ENCODE peak calls at places on chromosomes 13 and 19, in ten cellular contexts. C is fibroblast of the aortic adventitia, E is kidney epithelial cell, I is cardiac fibroblast, M is lower leg skin, P is bronchial epithelial cell, D is ascending aorta, F is left ventricle myocardium inferior, V is body of pancreas, U is AG09309. S is an unnamed sample.

GRCh38 chr13:36973621-36974268 is 25.4 kb downstream of the ALG5 start:
- DNase-seq in E (no peak), I (no peak), U (no peak), D (no peak), P (no peak), C (no peak), M (no peak), F (no peak), V (no peak), S (no peak)

GRCh38 chr19:51450730-51451307 is 7.4 kb downstream of the SIGLEC8 start:
- DNase-seq in E (no peak), M (no peak), D (no peak), P (no peak), C (no peak), U (no peak), V (no peak), I (no peak), F (no peak), S (no peak)

GRCh38 chr19:12796146-12797071 is 5.1 kb downstream of the JUNB start:
- DNase-seq in M (peak; percentile 94), F (peak; percentile 59), D (no peak), P (peak; percentile 63), C (peak; percentile 86), U (no peak), I (peak; percentile 88), E (no peak), V (peak; percentile 79), S (no peak)

GRCh38 chr19:40807147-40808020 is 8.4 kb downstream of the EGLN2 start:
- DNase-seq in M (no peak), U (no peak), D (no peak), E (no peak), F (no peak), I (no peak), C (no peak), V (no peak), P (no peak), S (no peak)

GRCh38 chr13:112742583-112742982 is 52.7 kb downstream of the ATP11A start:
- DNase-seq in D (no peak), I (no peak), U (no peak), C (no peak), F (no peak), P (no peak), M (no peak), V (no peak), E (no peak), S (no peak)

GRCh38 chr13:76885203-76886004 is 801 bp downstream of the KCTD12 start:
- DNase-seq in M (peak; percentile 95), F (peak; percentile 81), V (peak; percentile 71), P (peak; percentile 59), C (peak; percentile 76), E (no peak), I (peak; percentile 82), D (peak; percentile 28), U (no peak), S (no peak)

GRCh38 chr13:86653009-86653408 is 853.8 kb upstream of the SLITRK6 start:
- DNase-seq in P (no peak), D (no peak), M (no peak), I (no peak), U (no peak), E (no peak), C (no peak), V (no peak), F (no peak), S (no peak)

GRCh38 chr19:53878786-53879144 is 3.2 kb upstream of the PRKCG start:
- DNase-seq in U (no peak), C (no peak), P (no peak), D (no peak), M (no peak), I (peak; percentile 30), E (no peak), V (no peak), F (no peak), S (no peak)

GRCh38 chr13:86559915-86560314 is 760.7 kb upstream of the SLITRK6 start:
- DNase-seq in E (no peak), M (no peak), D (no peak), V (no peak), I (no peak), U (no peak), F (no peak), P (peak; percentile 16), C (no peak), S (no peak)

GRCh38 chr13:75196112-75196855 is 285.7 kb downstream of the TBC1D4 start:
- DNase-seq in C (no peak), F (no peak), M (no peak), V (no peak), E (no peak), U (no peak), D (no peak), I (peak; percentile 89), P (no peak), S (no peak)

GRCh38 chr13:107209811-107210210 is 641.9 kb upstream of the ARGLU1 start:
- DNase-seq in U (peak; percentile 24), P (no peak), M (no peak), D (no peak), V (no peak), I (peak; percentile 29), C (peak; percentile 44), E (no peak), F (no peak), S (no peak)

GRCh38 chr13:67147257-67148218 is 82.6 kb downstream of the PCDH9 start:
- DNase-seq in V (no peak), F (no peak), D (no peak), I (peak; percentile 90), P (peak; percentile 35), M (no peak), U (no peak), C (peak; percentile 74), E (peak; percentile 9), S (no peak)

GRCh38 chr19:2724148-2724557 is 3.0 kb upstream of the DIRAS1 start:
- DNase-seq in D (no peak), F (no peak), P (no peak), M (no peak), I (no peak), V (no peak), C (no peak), U (no peak), E (no peak), S (no peak)
- TF ChIP-seq CTCF in D (no peak), F (no peak), P (no peak), M (no peak), I (no peak), V (no peak), C (no peak), U (no peak), E (peak; percentile 20), S (peak; percentile 32)

GRCh38 chr19:48895226-48895625 is 3.3 kb downstream of the TULP2 start:
- DNase-seq in C (no peak), M (no peak), V (no peak), E (no peak), P (no peak), F (no peak), I (no peak), D (no peak), U (no peak), S (no peak)
- H3K4me3 ChIP-seq in C (no peak overlapping the region), M (no peak overlapping the region), V (no peak overlapping the region), E (no peak overlapping the region), P (no peak overlapping the region), F (peak overlapping the region; percentile 67), I (no peak overlapping the region), D (peak overlapping the region; percentile 59), U (no peak overlapping the region), S (no peak overlapping the region)

DNA sequence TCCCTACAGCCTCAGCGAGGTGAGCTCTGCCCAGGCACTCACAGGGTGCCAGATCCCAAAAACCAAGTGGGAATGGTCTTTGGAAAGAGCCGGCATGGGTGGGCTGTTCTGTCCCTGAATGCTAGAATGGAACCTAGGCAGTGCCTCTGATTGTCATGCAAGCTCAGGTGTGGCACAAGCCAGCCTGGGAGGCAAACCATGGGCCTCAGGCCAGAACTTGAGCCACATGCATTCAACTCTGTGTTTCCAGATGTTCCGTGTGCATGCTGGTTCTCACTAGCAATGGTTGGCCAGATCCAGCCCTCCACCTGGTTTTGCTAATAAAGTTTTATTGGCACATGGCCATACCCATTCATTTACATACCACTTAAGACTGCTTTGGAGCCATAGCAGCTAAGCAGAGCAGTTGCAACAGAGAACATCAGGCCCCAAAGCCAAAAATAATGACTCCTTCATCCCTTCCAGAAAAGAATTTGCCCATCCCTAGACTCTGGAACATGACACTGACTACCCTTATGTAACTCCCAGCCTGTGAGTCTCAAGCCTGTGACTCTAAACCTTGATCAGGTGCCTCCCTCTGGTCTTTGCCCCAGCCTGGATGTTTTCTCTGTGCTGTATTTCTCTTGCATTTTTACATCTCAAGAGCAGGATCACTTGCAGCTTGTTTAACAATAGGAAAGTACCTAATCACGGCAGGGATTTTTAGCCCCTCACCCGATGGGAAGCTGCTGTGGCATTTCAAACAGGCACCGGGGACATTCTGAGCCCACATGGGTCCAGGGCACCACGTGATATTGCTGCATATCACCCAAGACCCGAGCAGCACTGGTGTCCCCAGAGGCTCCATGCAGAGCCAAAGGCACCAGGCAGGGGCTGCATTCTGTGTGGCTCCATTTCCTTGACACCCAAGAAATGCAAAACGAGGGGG is 55.4 kb upstream of the USE1 start:
- DNase-seq in D (no peak), I (peak; percentile 17), M (no peak), U (no peak), F (no peak), V (no peak), C (no peak), P (no peak), E (no peak), S (no peak)
- TF ChIP-seq CTCF in D (no peak), I (no peak), M (no peak), U (no peak), F (no peak), V (no peak), C (no peak), P (no peak), E (no peak), S (no peak)

GRCh38 chr13:23434431-23434830 is 929 bp upstream of the SACS start:
- DNase-seq in P (no peak), M (no peak), U (no peak), E (no peak), F (no peak), I (no peak), D (no peak), V (no peak), C (no peak), S (no peak)

GRCh38 chr13:23430664-23431063 is 2.8 kb downstream of the SACS start:
- DNase-seq in F (no peak), E (no peak), M (no peak), V (no peak), I (no peak), C (no peak), U (no peak), D (no peak), P (no peak), S (no peak)

GRCh38 chr13:23433171-23434153 is at the start of gene SACS:
- DNase-seq in D (no peak), V (peak; percentile 64), U (no peak), E (no peak), F (no peak), C (peak; percentile 19), I (peak; percentile 65), M (no peak), P (no peak), S (no peak)

GRCh38 chr13:23436680-23437079 is 3.2 kb upstream of the SACS start:
- DNase-seq in M (no peak), F (no peak), D (no peak), U (no peak), C (no peak), V (no peak), I (no peak), E (no peak), P (no peak), S (no peak)

DNA sequence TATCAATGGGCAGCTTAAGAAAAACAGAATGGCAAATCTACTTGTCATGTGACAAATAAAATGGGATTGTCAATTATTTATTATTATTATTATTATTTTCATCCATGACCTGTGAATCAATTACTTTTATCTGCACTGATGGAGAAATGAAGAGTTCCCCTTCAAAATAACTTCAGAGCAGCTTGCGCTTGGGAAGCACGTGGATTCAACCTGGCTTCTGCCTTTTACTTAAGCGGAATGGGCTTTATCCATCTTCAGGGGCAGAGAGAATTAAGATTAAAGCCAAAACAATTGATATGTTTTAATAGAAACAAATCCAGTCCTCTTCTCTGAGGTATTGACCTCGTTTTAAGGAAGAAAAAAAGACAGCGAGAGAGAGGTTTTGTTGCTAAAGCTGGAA is 913 bp downstream of the SACS start:
- DNase-seq in V (no peak), F (no peak), E (no peak), P (no peak), I (no peak), M (no peak), C (no peak), D (no peak), U (no peak), S (no peak)
- H3K4me3 ChIP-seq in V (peak overlapping the region; percentile 62), F (peak overlapping the region; percentile 71), E (peak overlapping the region; percentile 77), P (no peak overlapping the region), I (peak overlapping the region; percentile 74), M (no peak overlapping the region), C (no peak overlapping the region), D (peak overlapping the region; percentile 71), U (peak overlapping the region; percentile 6), S (peak overlapping the region; percentile 93)